ENCODE peak calls at places on chromosomes 4 and X, in six cellular contexts. Z is NCI-H345, Q is NCI-H1105, H is EL, A is astrocyte of the cerebellum, J is mesenchymal stem cell. W is an unnamed sample.

GRCh38 chrX:139538907-139539593 is 8.5 kb downstream of the F9 start:
- DNase-seq in J (no peak), A (no peak), Z (no peak), Q (no peak), H (no peak), W (no peak)

GRCh38 chrX:40792433-40792832 is 57.1 kb upstream of the MED14 start:
- DNase-seq in A (no peak), Z (no peak), Q (no peak), J (no peak), H (no peak), W (no peak)

GRCh38 chr4:95050980-95051688 is 293.4 kb downstream of the BMPR1B start:
- DNase-seq in Q (no peak), J (no peak), Z (no peak), H (no peak), A (no peak), W (no peak)

GRCh38 chr4:74376888-74377483 is 12.0 kb downstream of the EREG start:
- DNase-seq in H (peak; percentile 61), J (peak; percentile 79), Q (peak; percentile 6), Z (no peak), A (peak; percentile 56), W (peak; percentile 67)

GRCh38 chr4:73197220-73197619 is 61.4 kb downstream of the ANKRD17 start:
- DNase-seq in H (no peak), A (no peak), Q (no peak), J (peak; percentile 24), Z (no peak), W (no peak)

GRCh38 chrX:133847595-133847994 is 137.8 kb downstream of the GPC3 start:
- DNase-seq in H (no peak), Z (no peak), J (no peak), A (no peak), Q (no peak), W (no peak)

GRCh38 chrX:2685886-2686285 is 5.2 kb upstream of the CD99 start:
- DNase-seq in A (no peak), Q (no peak), Z (no peak), H (no peak), J (no peak), W (no peak)

GRCh38 chr4:10061650-10062415 is 40.5 kb upstream of the SLC2A9 start:
- DNase-seq in A (no peak), Q (no peak), Z (no peak), H (peak; percentile 29), J (no peak), W (no peak)

GRCh38 chrX:24002792-24003191 is 24.2 kb downstream of the KLHL15 start:
- DNase-seq in Q (no peak), Z (no peak), H (no peak), J (no peak), A (no peak), W (no peak)

GRCh38 chr4:39706334-39706733 is 8.4 kb downstream of the UBE2K start:
- DNase-seq in J (peak; percentile 85), Z (no peak), H (peak; percentile 92), Q (no peak), A (peak; percentile 49), W (peak; percentile 62)

GRCh38 chr4:139658185-139658584 is 7.4 kb upstream of the MGST2 start:
- DNase-seq in H (no peak), A (no peak), Q (no peak), J (no peak), Z (no peak), W (no peak)

GRCh38 chr4:1752284-1753041 is 31.1 kb downstream of the TACC3 start:
- DNase-seq in Q (no peak), A (no peak), J (no peak), Z (no peak), H (no peak), W (peak; percentile 16)

GRCh38 chrX:43970528-43970927 is 2.7 kb downstream of the NDP start:
- DNase-seq in J (no peak), H (peak; percentile 66), Q (no peak), A (no peak), Z (no peak), W (no peak)

GRCh38 chrX:41334866-41335589 is 1.1 kb downstream of the DDX3X start:
- DNase-seq in A (no peak), Q (no peak), Z (peak; percentile 45), H (peak; percentile 42), J (peak; percentile 59), W (peak; percentile 43)

GRCh38 chrX:21932277-21932996 is 8.1 kb upstream of the SMS start:
- DNase-seq in Z (no peak), H (peak; percentile 88), Q (no peak), J (peak; percentile 93), A (no peak), W (peak; percentile 89)

GRCh38 chrX:109362101-109362500 is 119.8 kb downstream of the GUCY2F start:
- DNase-seq in Q (no peak), J (no peak), A (no peak), Z (no peak), H (no peak), W (no peak)

GRCh38 chrX:42748067-42748850 is 29.7 kb downstream of the PPP1R2C start:
- DNase-seq in Z (no peak), H (peak; percentile 41), J (peak; percentile 19), A (no peak), Q (no peak), W (peak; percentile 64)

GRCh38 chrX:37388413-37388812 is 39.2 kb downstream of the PRRG1 start:
- DNase-seq in A (no peak), Q (no peak), Z (no peak), J (no peak), H (no peak), W (no peak)

GRCh38 chrX:9466115-9466495 is 1.2 kb downstream of the TBL1X start:
- DNase-seq in H (peak; percentile 31), A (peak; percentile 2), Z (peak; percentile 17), Q (no peak), J (peak; percentile 46), W (peak; percentile 23)

GRCh38 chr4:61994036-61994435 is 793.9 kb downstream of the ADGRL3 start:
- DNase-seq in J (peak; percentile 73), A (peak; percentile 49), Z (no peak), H (no peak), Q (no peak), W (no peak)

GRCh38 chr4:173012608-173013007 is 156.0 kb upstream of the GALNT7 start:
- DNase-seq in A (no peak), J (no peak), Q (no peak), H (no peak), Z (no peak), W (no peak)

GRCh38 chrX:50952406-50952805 is 41.9 kb downstream of the BMP15 start:
- DNase-seq in Q (no peak), A (no peak), Z (no peak), H (no peak), J (no peak), W (no peak)

GRCh38 chrX:24498975-24499374 is 33.9 kb downstream of the PDK3 start:
- DNase-seq in A (no peak), J (peak; percentile 7), Z (no peak), H (no peak), Q (peak; percentile 16), W (peak; percentile 21)

GRCh38 chr4:29553842-29554241 is 1166.3 kb upstream of the PCDH7 start:
- DNase-seq in J (no peak), H (peak; percentile 55), Z (no peak), A (peak; percentile 11), Q (no peak), W (peak; percentile 32)

GRCh38 chr4:168995537-168996295 is 14.3 kb downstream of the CBR4 start:
- DNase-seq in J (peak; percentile 34), Q (no peak), Z (no peak), A (no peak), H (no peak), W (peak; percentile 24)

GRCh38 chr4:71415491-71415890 is 76.7 kb downstream of the SLC4A4 start:
- DNase-seq in Z (no peak), A (no peak), Q (no peak), J (no peak), H (peak; percentile 67), W (no peak)

GRCh38 chr4:86944964-86945781 is 10.4 kb downstream of the AFF1 start:
- DNase-seq in Q (no peak), H (no peak), Z (no peak), A (no peak), J (no peak), W (no peak)

GRCh38 chr4:39036172-39036571 is 4.0 kb upstream of the TMEM156 start:
- DNase-seq in A (peak; percentile 33), H (peak; percentile 88), J (peak; percentile 88), Q (no peak), Z (no peak), W (peak; percentile 20)

GRCh38 chr4:182207806-182208483 is 35.3 kb upstream of the TENM3 start:
- DNase-seq in Q (no peak), J (peak; percentile 66), H (peak; percentile 82), Z (no peak), A (peak; percentile 89), W (no peak)

GRCh38 chr4:142741995-142742394 is 104.1 kb downstream of the INPP4B start:
- DNase-seq in Z (no peak), H (no peak), A (no peak), Q (no peak), J (no peak), W (no peak)

GRCh38 chrX:109352121-109352556 is 129.7 kb downstream of the GUCY2F start:
- DNase-seq in H (no peak), Z (no peak), A (no peak), Q (no peak), J (peak; percentile 35), W (no peak)

GRCh38 chr4:1246901-1247810 is 1.8 kb downstream of the CTBP1 start:
- DNase-seq in J (no peak), H (peak; percentile 24), A (no peak), Q (no peak), Z (peak; percentile 4), W (no peak)

GRCh38 chr4:48047421-48047844 is 30.9 kb downstream of the NIPAL1 start:
- DNase-seq in Q (no peak), Z (no peak), H (no peak), A (no peak), J (no peak), W (no peak)

GRCh38 chrX:5683996-5684395 is 544.7 kb downstream of the NLGN4X start:
- DNase-seq in Q (no peak), A (no peak), J (peak; percentile 1), Z (no peak), H (no peak), W (no peak)

GRCh38 chr4:30719363-30720020 is 677 bp upstream of the PCDH7 start:
- DNase-seq in Q (peak; percentile 50), Z (peak; percentile 58), H (peak; percentile 65), A (no peak), J (peak; percentile 87), W (peak; percentile 80)

GRCh38 chrX:63128509-63128908 is 222.6 kb downstream of the SPIN4 start:
- DNase-seq in A (no peak), Q (no peak), Z (no peak), H (peak; percentile 3), J (no peak), W (no peak)

GRCh38 chr4:47835489-47835888 is 2.4 kb downstream of the CORIN start:
- DNase-seq in Z (no peak), J (no peak), H (peak; percentile 41), A (no peak), Q (no peak), W (no peak)

GRCh38 chrX:149982310-149982709 is 44.0 kb upstream of the EOLA2 start:
- DNase-seq in J (no peak), Z (no peak), A (no peak), H (peak; percentile 42), Q (no peak), W (no peak)

GRCh38 chr4:100569196-100569595 is 51.4 kb upstream of the EMCN start:
- DNase-seq in Q (no peak), H (no peak), J (no peak), Z (no peak), A (no peak), W (no peak)